ENCODE peak calls at places on chromosome 6, in nine cellular contexts. I, H, V, P, R, L, K, E and U are unnamed samples.

GRCh38 chr6:904994-905393 is 212.1 kb upstream of the EXOC2 start:
- DNase-seq in R (no peak), E (no peak), H (no peak), I (no peak), V (no peak), P (no peak), K (no peak), L (no peak), U (no peak)

GRCh38 chr6:41182069-41183034 is 18.6 kb downstream of the TREML2 start:
- DNase-seq in R (peak), L (peak), I (peak), E (peak), H (no peak), K (no peak), P (no peak), V (peak), U (peak)

GRCh38 chr6:155801046-155801445 is 345.4 kb upstream of the NOX3 start:
- DNase-seq in P (no peak), R (no peak), V (no peak), L (no peak), H (no peak), E (no peak), I (no peak), K (no peak), U (no peak)

GRCh38 chr6:28134015-28134414 is 7.7 kb upstream of the ZKSCAN8 start:
- DNase-seq in E (peak), I (no peak), V (peak), R (peak), K (no peak), L (peak), H (no peak), P (no peak), U (peak)

GRCh38 chr6:132746049-132746448 is 11.7 kb downstream of the VNN2 start:
- DNase-seq in H (no peak), L (no peak), E (no peak), I (no peak), R (no peak), V (no peak), P (no peak), K (no peak), U (no peak)

GRCh38 chr6:12062605-12063004 is 50.5 kb downstream of the HIVEP1 start:
- DNase-seq in H (no peak), P (no peak), E (no peak), K (no peak), R (no peak), I (no peak), L (no peak), V (no peak), U (no peak)

GRCh38 chr6:161533266-161533665 is 259.4 kb upstream of the AGPAT4 start:
- DNase-seq in I (no peak), R (no peak), V (no peak), H (no peak), E (no peak), L (no peak), P (no peak), K (no peak), U (no peak)

GRCh38 chr6:105179244-105180065 is at the start of gene POPDC3:
- DNase-seq in P (no peak), K (no peak), V (no peak), H (no peak), E (peak), L (no peak), I (no peak), R (peak), U (peak)

GRCh38 chr6:161761966-161762365 is 488.1 kb upstream of the AGPAT4 start:
- DNase-seq in P (no peak), E (no peak), K (no peak), R (no peak), H (no peak), V (no peak), I (no peak), L (no peak), U (no peak)

GRCh38 chr6:104527311-104527710 is 332.4 kb downstream of the HACE1 start:
- DNase-seq in K (no peak), E (no peak), P (no peak), I (no peak), R (no peak), L (no peak), H (no peak), V (no peak), U (no peak)

GRCh38 chr6:158686791-158687381 is 37.0 kb downstream of the SYTL3 start:
- DNase-seq in P (no peak), I (peak), H (no peak), L (no peak), E (no peak), K (no peak), R (no peak), V (peak), U (peak)

GRCh38 chr6:132929141-132929540 is 114.8 kb downstream of the RPS12 start:
- DNase-seq in E (no peak), L (no peak), R (no peak), P (no peak), V (no peak), I (no peak), K (no peak), H (no peak), U (no peak)

GRCh38 chr6:30752164-30752927 is 8.0 kb upstream of the IER3 start:
- DNase-seq in E (peak), P (no peak), R (no peak), L (no peak), H (no peak), V (no peak), K (no peak), I (no peak), U (no peak)

GRCh38 chr6:133062077-133062476 is 179.1 kb upstream of the EYA4 start:
- DNase-seq in K (no peak), R (no peak), E (no peak), P (no peak), H (no peak), L (no peak), V (no peak), I (no peak), U (no peak)

GRCh38 chr6:138302554-138302953 is 75.2 kb upstream of the SMIM28 start:
- DNase-seq in H (no peak), R (no peak), V (no peak), P (no peak), K (no peak), L (no peak), I (no peak), E (no peak), U (no peak)

GRCh38 chr6:10598084-10598960 is 77.2 kb downstream of the GCNT2 start:
- DNase-seq in V (no peak), L (no peak), H (no peak), E (no peak), I (no peak), P (no peak), R (no peak), K (no peak), U (no peak)

GRCh38 chr6:14333556-14334305 is 216.2 kb downstream of the CD83 start:
- DNase-seq in I (no peak), R (no peak), L (no peak), V (no peak), K (no peak), H (no peak), P (no peak), E (peak), U (no peak)

GRCh38 chr6:8187209-8187608 is 84.9 kb upstream of the EEF1E1 start:
- DNase-seq in I (no peak), L (no peak), R (no peak), V (no peak), P (no peak), K (no peak), H (no peak), E (no peak), U (no peak)

GRCh38 chr6:45786243-45786795 is 229.3 kb downstream of the CLIC5 start:
- DNase-seq in E (no peak), H (no peak), R (no peak), I (no peak), L (no peak), K (no peak), V (no peak), P (no peak), U (no peak)